ENCODE peak calls at places on chromosomes 13 and 19, in ten cellular contexts. M is CD8-positive, alpha-beta memory T cell; S is PC-9; P is choroid plexus epithelial cell; I is heart left ventricle; K is right cardiac atrium; Y is ovary; F is stomach; W is foreskin fibroblast; D is dorsolateral prefrontal cortex. Z is an unnamed sample.

GRCh38 chr19:6551607-6552450 is 21.0 kb downstream of the TNFSF9 start:
- DNase-seq in W (no peak), S (no peak), I (no peak), F (no peak), P (no peak), M (peak), D (no peak), K (peak), Y (no peak), Z (no peak)

GRCh38 chr19:45164577-45165335 is 4.0 kb upstream of the NKPD1 start:
- DNase-seq in M (peak), W (no peak), Y (peak), S (peak), I (peak), F (peak), K (peak), D (no peak), P (peak), Z (peak)

GRCh38 chr13:79692846-79693245 is 211.9 kb downstream of the NDFIP2 start:
- DNase-seq in K (no peak), I (no peak), P (no peak), D (no peak), W (no peak), Y (no peak), F (no peak), S (no peak), M (no peak), Z (no peak)

GRCh38 chr13:46355088-46355468 is 32.0 kb downstream of the RUBCNL start:
- DNase-seq in I (no peak), D (no peak), P (no peak), K (no peak), W (no peak), M (no peak), F (no peak), S (no peak), Y (no peak), Z (no peak)

GRCh38 chr19:45141203-45141900 is 19.4 kb downstream of the NKPD1 start:
- DNase-seq in Y (no peak), K (no peak), M (no peak), I (no peak), D (no peak), S (no peak), F (no peak), W (no peak), P (no peak), Z (no peak)

GRCh38 chr19:32130241-32130753 is 215.1 kb upstream of the ZNF507 start:
- DNase-seq in I (no peak), P (no peak), W (no peak), D (no peak), S (no peak), Y (no peak), K (no peak), F (no peak), M (no peak), Z (no peak)

GRCh38 chr13:99151516-99151915 is 49.1 kb upstream of the UBAC2 start:
- DNase-seq in I (no peak), S (peak), W (peak), M (no peak), P (peak), F (no peak), D (no peak), Y (no peak), K (no peak), Z (peak)

GRCh38 chr13:46385946-46386345 is 1.1 kb downstream of the RUBCNL start:
- DNase-seq in Y (no peak), M (no peak), S (no peak), K (no peak), W (no peak), D (no peak), P (no peak), F (no peak), I (no peak), Z (no peak)

GRCh38 chr19:36114763-36115452 is at the start of gene POLR2I:
- DNase-seq in S (peak), P (peak), F (peak), I (peak), W (peak), K (peak), D (peak), M (peak), Y (peak), Z (peak)

GRCh38 chr13:44792096-44792495 is 197.2 kb downstream of the NUFIP1 start:
- DNase-seq in P (no peak), S (no peak), F (no peak), I (no peak), W (no peak), K (no peak), D (no peak), M (no peak), Y (no peak), Z (no peak)

GRCh38 chr13:87172166-87172825 is 498.9 kb upstream of the SLITRK5 start:
- DNase-seq in K (peak), P (peak), S (no peak), M (no peak), I (no peak), W (no peak), Y (no peak), F (no peak), D (no peak), Z (no peak)

GRCh38 chr13:38888309-38888708 is 102.3 kb downstream of the STOML3 start:
- DNase-seq in F (no peak), K (no peak), M (no peak), I (no peak), W (no peak), P (peak), Y (no peak), S (no peak), D (no peak), Z (peak)

GRCh38 chr19:38149597-38149996 is 74.4 kb downstream of the DPF1 start:
- DNase-seq in K (no peak), M (no peak), F (no peak), D (peak), S (no peak), W (no peak), Y (no peak), P (peak), I (no peak), Z (no peak)

GRCh38 chr19:56333506-56333905 is 18.9 kb upstream of the ZSCAN5A start:
- DNase-seq in W (peak), M (no peak), D (no peak), I (no peak), S (peak), F (peak), K (no peak), Y (no peak), P (peak), Z (peak)

GRCh38 chr13:114065141-114065925 is 67.1 kb downstream of the RASA3 start:
- DNase-seq in S (peak), F (peak), Y (peak), P (peak), W (peak), I (peak), K (peak), D (peak), M (peak), Z (peak)

GRCh38 chr13:73190477-73190876 is 131.7 kb downstream of the KLF5 start:
- DNase-seq in F (no peak), K (no peak), I (no peak), P (no peak), D (no peak), S (no peak), M (no peak), W (no peak), Y (no peak), Z (no peak)

GRCh38 chr13:73195091-73195490 is 136.3 kb downstream of the KLF5 start:
- DNase-seq in K (no peak), D (no peak), W (no peak), S (peak), I (no peak), Y (no peak), F (no peak), M (no peak), P (no peak), Z (no peak)

GRCh38 chr13:73193541-73193940 is 134.7 kb downstream of the KLF5 start:
- DNase-seq in Y (no peak), I (no peak), P (peak), W (no peak), D (no peak), S (no peak), M (no peak), F (no peak), K (no peak), Z (no peak)

GRCh38 chr13:73189766-73190165 is 131.0 kb downstream of the KLF5 start:
- DNase-seq in P (no peak), W (no peak), K (no peak), S (no peak), Y (no peak), F (no peak), I (no peak), M (no peak), D (no peak), Z (no peak)

DNA sequence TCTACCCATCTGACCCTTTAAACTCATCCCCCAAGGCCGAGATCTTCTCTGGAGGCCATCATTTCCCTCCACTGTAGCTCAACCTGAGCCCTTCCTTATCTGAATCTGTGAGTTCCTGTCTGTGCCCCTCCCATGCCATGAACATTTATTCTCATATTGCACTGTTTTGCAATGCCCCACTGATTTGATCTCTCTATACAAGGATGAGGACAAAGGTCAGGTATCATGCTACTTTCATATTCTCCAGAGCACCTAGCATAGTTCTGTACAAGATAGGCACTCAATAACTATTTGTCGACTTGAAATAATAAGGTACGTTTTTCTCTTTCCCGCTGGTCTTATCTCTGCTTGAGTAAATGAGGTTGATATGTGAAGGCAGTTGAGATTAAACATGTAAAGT is 135.5 kb downstream of the KLF5 start:
- DNase-seq in D (no peak), K (no peak), I (no peak), F (no peak), P (no peak), S (peak), Y (no peak), W (no peak), M (no peak), Z (no peak)
- H3K4me3 ChIP-seq in D (no peak), K (no peak), I (no peak), F (no peak), P (no peak), S (no peak), Y (no peak), W (no peak), M (no peak), Z (no peak)

GRCh38 chr19:11356074-11356397 is 804 bp downstream of the PLPPR2 start:
- DNase-seq in M (no peak), Y (no peak), D (no peak), W (no peak), F (no peak), K (no peak), I (no peak), P (no peak), S (no peak), Z (no peak)
- H3K4me3 ChIP-seq in M (peak), Y (peak), D (peak), W (peak), F (peak), K (peak), I (peak), P (peak), S (peak), Z (peak)

GRCh38 chr19:39251081-39251480 is 2.4 kb upstream of the IFNL4 start:
- DNase-seq in D (no peak), I (no peak), M (no peak), K (no peak), W (no peak), S (no peak), P (no peak), F (no peak), Y (no peak), Z (no peak)

GRCh38 chr19:39252458-39252857 is 3.8 kb upstream of the IFNL4 start:
- DNase-seq in W (no peak), P (no peak), D (no peak), F (no peak), M (no peak), S (no peak), K (no peak), I (no peak), Y (no peak), Z (no peak)

GRCh38 chr19:39248806-39249205 is at the start of gene IFNL4:
- DNase-seq in P (no peak), D (no peak), Y (no peak), W (no peak), F (no peak), S (no peak), K (no peak), M (no peak), I (no peak), Z (no peak)

GRCh38 chr19:39246951-39247669 is 1.5 kb downstream of the IFNL4 start:
- DNase-seq in F (no peak), D (peak), W (no peak), K (peak), P (peak), I (no peak), S (no peak), Y (peak), M (no peak), Z (no peak)

DNA sequence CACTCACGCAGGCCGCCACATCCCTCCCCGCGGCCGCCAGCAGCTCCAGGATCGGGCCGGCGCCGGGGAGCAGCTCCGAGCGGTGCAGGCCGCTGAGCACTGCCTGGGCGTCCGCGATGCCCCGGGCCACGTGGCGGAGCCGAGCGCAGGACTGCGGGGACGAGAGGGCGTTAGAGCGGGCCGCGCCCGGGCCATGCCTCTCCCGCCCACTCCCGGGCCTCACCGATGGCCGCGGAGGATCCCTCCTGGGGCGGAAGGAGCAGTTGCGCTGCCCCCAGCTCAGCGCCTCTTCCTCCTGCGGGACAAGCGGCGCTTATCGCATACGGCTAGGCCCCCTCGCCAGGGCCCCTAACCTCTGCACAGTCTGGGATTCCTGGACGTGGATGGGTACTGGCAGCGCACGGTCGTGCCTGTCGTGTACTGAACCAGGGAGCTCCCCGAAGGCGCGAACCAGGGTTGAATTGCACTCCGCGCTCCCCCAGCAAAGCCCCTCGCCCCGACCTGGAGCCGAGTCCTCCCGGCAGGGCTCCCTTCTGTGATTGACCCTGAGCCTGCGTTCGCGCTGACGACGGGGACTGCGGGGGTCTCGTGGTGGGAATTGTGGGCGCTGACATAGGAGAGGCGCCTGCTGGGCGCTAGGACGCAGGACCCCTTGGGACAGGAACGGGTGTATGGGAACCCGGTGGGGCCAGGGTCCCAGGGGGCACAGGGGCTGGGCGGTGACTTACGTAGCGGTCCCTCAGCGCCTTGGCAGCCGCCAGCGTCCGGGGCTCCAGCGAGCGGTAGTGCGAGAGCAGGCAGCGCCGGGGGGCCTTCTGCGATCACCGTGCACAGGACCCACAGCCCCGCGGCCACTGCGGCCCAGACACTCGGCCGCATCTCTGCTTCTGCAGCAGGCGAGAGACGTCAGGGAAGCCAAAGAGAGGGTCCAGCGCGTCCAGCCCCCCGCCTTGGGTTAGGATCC is 673 bp downstream of the IFNL4 start:
- DNase-seq in D (no peak), F (no peak), K (no peak), Y (no peak), W (no peak), S (no peak), M (no peak), I (no peak), P (no peak), Z (no peak)
- H3K4me3 ChIP-seq in D (peak), F (no peak), K (no peak), Y (no peak), W (no peak), S (no peak), M (no peak), I (no peak), P (no peak), Z (no peak)

GRCh38 chr19:51439021-51439465 is 19.2 kb downstream of the SIGLEC8 start:
- DNase-seq in M (no peak), Y (no peak), W (no peak), D (no peak), P (peak), F (no peak), I (no peak), S (no peak), K (no peak), Z (no peak)

GRCh38 chr19:51441410-51442390 is 16.6 kb downstream of the SIGLEC8 start:
- DNase-seq in F (peak), P (no peak), I (no peak), M (peak), W (no peak), D (no peak), Y (no peak), K (no peak), S (no peak), Z (no peak)

GRCh38 chr19:51440052-51440451 is 18.2 kb downstream of the SIGLEC8 start:
- DNase-seq in P (no peak), D (no peak), F (no peak), W (no peak), I (no peak), Y (no peak), M (no peak), K (no peak), S (no peak), Z (no peak)

GRCh38 chr19:51440846-51441409 is 17.3 kb downstream of the SIGLEC8 start:
- DNase-seq in P (peak), Y (no peak), S (no peak), K (no peak), W (no peak), D (no peak), I (no peak), F (no peak), M (peak), Z (no peak)
- H3K4me3 ChIP-seq in P (no peak), Y (no peak), S (no peak), K (no peak), W (no peak), D (peak), I (no peak), F (no peak), M (peak), Z (no peak)

GRCh38 chr19:33622809-33623511 is 1.2 kb downstream of the CHST8 start:
- DNase-seq in K (no peak), Y (no peak), W (no peak), D (no peak), I (no peak), S (no peak), M (no peak), P (no peak), F (no peak), Z (no peak)

GRCh38 chr19:33622505-33622808 is 704 bp downstream of the CHST8 start:
- DNase-seq in D (no peak), I (no peak), K (no peak), Y (no peak), F (no peak), P (no peak), W (no peak), M (no peak), S (no peak), Z (no peak)

GRCh38 chr19:33621811-33622504 is at the start of gene CHST8:
- DNase-seq in W (peak), D (peak), F (peak), M (no peak), I (peak), Y (peak), K (peak), P (peak), S (no peak), Z (no peak)

GRCh38 chr19:33620611-33621010 is 1.1 kb upstream of the CHST8 start:
- DNase-seq in W (no peak), S (no peak), K (no peak), Y (no peak), M (no peak), I (no peak), P (no peak), D (no peak), F (no peak), Z (no peak)

GRCh38 chr19:33621065-33621785 is 528 bp upstream of the CHST8 start:
- DNase-seq in I (no peak), D (no peak), K (no peak), M (no peak), S (no peak), F (no peak), W (no peak), Y (no peak), P (no peak), Z (no peak)
- H3K4me3 ChIP-seq in I (peak), D (peak), K (peak), M (no peak), S (no peak), F (peak), W (no peak), Y (no peak), P (no peak), Z (peak)

GRCh38 chr19:11504502-11505031 is 1.1 kb downstream of the ZNF653 start:
- DNase-seq in D (no peak), F (no peak), S (no peak), I (no peak), W (no peak), P (no peak), M (no peak), K (no peak), Y (no peak), Z (no peak)

GRCh38 chr19:11506101-11506555 is 489 bp upstream of the ZNF653 start:
- DNase-seq in F (no peak), I (no peak), Y (no peak), D (no peak), M (no peak), K (peak), S (no peak), P (no peak), W (no peak), Z (no peak)

GRCh38 chr19:11505032-11505503 is 571 bp downstream of the ZNF653 start:
- DNase-seq in M (peak), P (peak), K (peak), Y (peak), S (peak), D (peak), W (peak), F (peak), I (peak), Z (peak)

GRCh38 chr19:11507370-11508078 is 1.9 kb upstream of the ZNF653 start:
- DNase-seq in S (no peak), Y (no peak), P (no peak), I (no peak), M (no peak), W (no peak), D (no peak), K (no peak), F (no peak), Z (no peak)

GRCh38 chr19:11505504-11506100 is at the start of gene ZNF653:
- DNase-seq in D (peak), W (peak), I (peak), P (peak), F (peak), Y (peak), M (peak), S (peak), K (peak), Z (peak)
- H3K4me3 ChIP-seq in D (peak), W (peak), I (peak), P (peak), F (peak), Y (peak), M (peak), S (peak), K (peak), Z (peak)

GRCh38 chr19:21856751-21857150 is 20.8 kb upstream of the ZNF43 start:
- DNase-seq in D (no peak), M (no peak), F (no peak), P (no peak), W (no peak), K (no peak), Y (no peak), I (no peak), S (no peak), Z (no peak)

GRCh38 chr19:21848706-21849105 is 12.7 kb upstream of the ZNF43 start:
- DNase-seq in I (no peak), K (no peak), F (no peak), W (peak), Y (no peak), D (no peak), M (no peak), P (peak), S (peak), Z (no peak)

GRCh38 chr19:21850636-21851255 is 14.8 kb upstream of the ZNF43 start:
- DNase-seq in I (no peak), P (no peak), F (no peak), Y (no peak), S (no peak), W (no peak), K (no peak), D (no peak), M (no peak), Z (no peak)

DNA sequence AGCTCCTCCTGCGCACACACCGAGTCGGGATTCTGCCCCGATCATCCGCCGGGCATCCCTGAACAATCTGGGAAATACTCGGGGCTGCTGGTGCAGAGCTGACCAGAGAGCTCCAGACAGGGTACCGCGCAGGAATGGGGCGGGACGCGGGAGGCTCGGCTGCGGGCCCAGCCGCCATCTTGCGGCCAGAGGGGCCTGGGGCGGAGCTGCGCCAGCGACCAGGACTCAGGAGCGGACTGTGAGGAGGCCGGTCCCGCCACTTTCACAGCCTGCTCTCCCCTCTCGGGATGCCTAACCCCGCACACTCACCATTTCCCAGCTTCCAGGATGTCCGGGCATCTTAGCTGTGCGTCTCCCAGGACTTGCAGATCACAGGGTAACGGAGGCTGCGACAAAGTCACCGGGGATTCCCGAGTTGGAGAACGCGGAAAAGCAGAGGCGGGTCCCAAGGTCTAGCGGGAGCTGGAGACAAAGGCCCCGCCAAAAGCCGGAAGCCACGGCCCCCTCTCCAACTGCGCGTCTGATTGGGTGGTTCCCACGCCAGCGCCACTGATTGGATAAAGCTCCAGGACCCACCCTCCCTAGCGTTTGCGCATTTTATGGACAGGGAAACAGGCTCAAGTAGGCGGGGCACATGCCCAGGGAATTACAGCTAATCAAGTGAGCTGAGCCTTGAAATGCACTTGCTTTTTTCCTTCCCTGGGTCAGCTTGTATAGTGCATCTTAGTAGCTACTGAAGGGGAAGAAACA is 15.8 kb upstream of the ZNF43 start:
- DNase-seq in D (peak), F (peak), P (peak), W (peak), K (peak), Y (peak), S (peak), I (peak), M (peak), Z (peak)
- H3K4me3 ChIP-seq in D (peak), F (peak), P (peak), W (peak), K (peak), Y (peak), S (peak), I (peak), M (peak), Z (peak)